ENCODE peak calls at places on chromosome 20, in nine cellular contexts. X is AG09309, S is right lobe of liver, G is tibial nerve, C is PC-9, Y is endodermal cell, V is adrenal gland, B is IMR-90, K is OCI-LY7. T is an unnamed sample.
A peak's percentile ranks its signal among the peaks of the same experiment; 100 is the strongest.

GRCh38 chr20:59937150-59937549 is 3.0 kb downstream of the PPP1R3D start:
- DNase-seq in G (no peak), V (no peak), B (no peak), S (no peak), X (no peak), C (no peak), K (no peak), Y (no peak), T (no peak)

GRCh38 chr20:63045991-63046390 is 39.2 kb upstream of the BHLHE23 start:
- DNase-seq in Y (no peak), V (no peak), X (no peak), K (no peak), G (no peak), S (no peak), C (no peak), B (no peak), T (no peak)

GRCh38 chr20:10672579-10673127 is 1.1 kb downstream of the JAG1 start:
- DNase-seq in V (peak; percentile 56), C (no peak), K (peak; percentile 24), X (no peak), S (peak; percentile 68), G (no peak), Y (peak; percentile 85), B (peak; percentile 67), T (no peak)

GRCh38 chr20:63055575-63056235 is 48.9 kb upstream of the BHLHE23 start:
- DNase-seq in S (peak; percentile 41), X (no peak), G (no peak), C (no peak), V (peak; percentile 4), Y (peak; percentile 40), K (no peak), B (no peak), T (no peak)

GRCh38 chr20:24963672-24964517 is 14.8 kb downstream of the CST7 start:
- DNase-seq in S (no peak), Y (peak; percentile 22), V (no peak), X (no peak), K (no peak), C (no peak), G (no peak), B (no peak), T (no peak)

GRCh38 chr20:43721429-43722152 is 5.2 kb downstream of the GTSF1L start:
- DNase-seq in C (no peak), X (no peak), G (no peak), V (no peak), B (no peak), K (peak; percentile 75), S (no peak), Y (peak; percentile 61), T (no peak)

GRCh38 chr20:63344616-63345327 is 16.4 kb downstream of the CHRNA4 start:
- DNase-seq in B (no peak), G (no peak), S (no peak), K (no peak), Y (no peak), C (no peak), V (no peak), X (no peak), T (no peak)

GRCh38 chr20:35467339-35468224 is 12.2 kb downstream of the CEP250 start:
- DNase-seq in B (peak; percentile 64), G (no peak), V (peak; percentile 62), X (peak; percentile 21), S (no peak), K (no peak), C (peak; percentile 54), Y (no peak), T (no peak)

GRCh38 chr20:6942266-6942665 is 174.8 kb downstream of the BMP2 start:
- DNase-seq in K (no peak), B (no peak), S (no peak), Y (no peak), G (no peak), V (no peak), X (no peak), C (no peak), T (no peak)

GRCh38 chr20:6944292-6944691 is 176.8 kb downstream of the BMP2 start:
- DNase-seq in Y (no peak), G (no peak), C (no peak), K (no peak), B (no peak), V (no peak), X (no peak), S (no peak), T (no peak)

GRCh38 chr20:6940052-6940451 is 172.6 kb downstream of the BMP2 start:
- DNase-seq in C (peak; percentile 0), V (no peak), Y (peak; percentile 85), K (peak; percentile 5), S (no peak), X (no peak), G (no peak), B (no peak), T (no peak)
- TF ChIP-seq CTCF in C (peak; percentile 56), V (no peak), Y (peak; percentile 97), K (peak; percentile 64), S (no peak), X (peak; percentile 19), G (no peak), B (peak; percentile 23), T (peak; percentile 35)

GRCh38 chr20:3744037-3744436 is 11.6 kb downstream of the HSPA12B start:
- DNase-seq in Y (peak; percentile 25), X (no peak), G (no peak), V (no peak), S (no peak), B (no peak), K (no peak), C (no peak), T (no peak)

GRCh38 chr20:3745686-3746173 is 13.2 kb downstream of the HSPA12B start:
- DNase-seq in X (no peak), K (no peak), B (no peak), Y (no peak), C (no peak), S (no peak), G (no peak), V (no peak), T (no peak)

GRCh38 chr20:3747471-3747870 is 15.0 kb downstream of the HSPA12B start:
- DNase-seq in K (no peak), S (no peak), B (no peak), G (no peak), X (no peak), C (no peak), V (no peak), Y (no peak), T (no peak)

GRCh38 chr20:3743251-3743650 is 10.8 kb downstream of the HSPA12B start:
- DNase-seq in X (no peak), B (no peak), V (no peak), S (no peak), Y (no peak), G (no peak), C (no peak), K (no peak), T (no peak)

DNA sequence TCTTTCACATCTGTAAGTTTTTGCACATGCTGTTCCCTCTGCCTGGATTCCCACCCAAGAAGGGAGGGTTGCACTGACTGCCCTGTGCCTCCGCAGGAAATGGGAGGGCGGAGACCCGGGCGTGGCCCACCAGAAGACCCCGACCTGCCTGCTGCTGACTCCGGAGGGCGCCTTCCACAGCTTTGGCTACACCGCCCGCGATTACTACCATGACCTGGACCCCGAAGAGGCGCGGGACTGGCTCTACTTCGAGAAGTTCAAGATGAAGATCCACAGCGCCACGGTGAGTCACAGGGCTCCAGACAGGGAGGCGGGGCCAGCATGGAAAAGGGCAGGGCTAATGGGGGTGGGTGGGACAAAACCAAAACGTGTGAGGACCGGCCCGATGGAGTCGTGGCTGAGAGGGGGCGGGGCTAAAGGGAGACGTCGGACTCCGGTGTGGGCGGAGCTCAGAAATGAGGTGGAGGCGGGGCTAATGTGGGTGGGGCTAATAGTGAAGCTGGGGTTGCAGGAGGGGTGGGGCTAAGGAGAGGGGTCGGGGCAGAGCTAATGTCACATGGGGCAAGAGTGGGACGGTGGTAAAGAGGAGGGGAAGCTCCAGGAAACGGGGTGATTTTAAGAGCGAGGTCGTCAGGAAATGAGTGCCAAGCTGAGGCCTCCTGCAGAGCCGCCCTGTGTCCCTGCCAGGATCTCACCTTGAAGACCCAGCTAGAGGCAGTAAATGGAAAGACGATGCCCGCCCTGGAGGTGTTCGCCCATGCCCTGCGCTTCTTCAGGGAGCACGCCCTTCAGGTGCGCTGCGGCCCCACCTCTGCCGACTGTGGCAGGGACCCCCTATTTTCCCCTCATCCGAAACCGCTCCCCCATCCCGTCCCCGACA is 12.6 kb downstream of the HSPA12B start:
- DNase-seq in C (peak; percentile 89), X (no peak), Y (peak; percentile 100), G (peak; percentile 49), B (no peak), V (peak; percentile 80), K (peak; percentile 87), S (peak; percentile 56), T (peak; percentile 4)
- H3K4me3 ChIP-seq in C (peak overlapping the region; percentile 37), X (no peak overlapping the region), Y (peak overlapping the region; percentile 74), G (no peak overlapping the region), B (no peak overlapping the region), V (peak overlapping the region; percentile 3), K (peak overlapping the region; percentile 47), S (no peak overlapping the region), T (peak overlapping the region; percentile 10)

GRCh38 chr20:61874421-61875068 is 191.1 kb downstream of the TAF4 start:
- DNase-seq in K (peak; percentile 7), Y (peak; percentile 91), X (peak; percentile 3), G (no peak), S (no peak), B (peak; percentile 18), C (peak; percentile 68), V (no peak), T (no peak)
- TF ChIP-seq CTCF in K (peak; percentile 52), Y (peak; percentile 67), X (peak; percentile 57), G (no peak), S (no peak), B (peak; percentile 43), C (peak; percentile 59), V (no peak), T (peak; percentile 32)

GRCh38 chr20:57434390-57434700 is 43.1 kb downstream of the RBM38 start:
- DNase-seq in S (no peak), C (no peak), B (no peak), Y (no peak), G (no peak), K (peak; percentile 69), V (no peak), X (no peak), T (no peak)

GRCh38 chr20:57433658-57434389 is 42.6 kb downstream of the RBM38 start:
- DNase-seq in G (no peak), K (no peak), S (no peak), B (no peak), C (no peak), V (no peak), X (no peak), Y (no peak), T (no peak)

GRCh38 chr20:57436223-57436545 is 45.0 kb downstream of the RBM38 start:
- DNase-seq in C (no peak), K (no peak), Y (no peak), G (no peak), V (no peak), X (no peak), B (no peak), S (no peak), T (no peak)

GRCh38 chr20:57435498-57436222 is 44.5 kb downstream of the RBM38 start:
- DNase-seq in X (no peak), C (peak; percentile 99), S (peak; percentile 90), K (peak; percentile 76), V (peak; percentile 56), Y (peak; percentile 72), G (no peak), B (no peak), T (no peak)

DNA sequence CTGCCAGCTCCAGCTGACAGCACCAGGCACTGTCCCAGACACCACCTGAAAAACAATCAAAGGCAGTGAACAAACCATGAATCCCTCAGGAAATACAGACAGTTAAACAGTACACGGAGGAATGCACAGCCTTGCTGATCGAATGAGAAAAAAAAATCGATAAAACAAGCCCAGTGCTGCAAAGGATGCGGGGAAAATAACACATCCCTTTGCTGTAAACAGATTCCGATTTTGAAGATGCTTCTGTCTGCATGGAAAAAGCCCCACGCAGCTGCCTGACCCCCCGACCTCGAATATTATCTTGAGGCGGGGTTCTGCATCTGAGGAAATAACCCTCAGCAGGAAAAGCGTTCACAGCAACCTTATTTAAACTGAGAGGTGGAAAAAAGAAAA is 43.9 kb downstream of the RBM38 start:
- DNase-seq in C (no peak), X (no peak), Y (no peak), S (no peak), G (no peak), V (no peak), K (no peak), B (no peak), T (no peak)
- H3K4me3 ChIP-seq in C (no peak overlapping the region), X (no peak overlapping the region), Y (no peak overlapping the region), S (no peak overlapping the region), G (no peak overlapping the region), V (no peak overlapping the region), K (no peak overlapping the region), B (no peak overlapping the region), T (no peak overlapping the region)

T was measured in astrocyte of the cerebellum.